ENCODE peak calls at places on chromosomes 13 and 19, in seven cellular contexts. One of them, this sample, is unnamed.

GRCh38 chr19:48121909-48122371 is 11.3 kb upstream of the PLA2G4C start:
- DNase-seq in EL: peak; percentile 81
- DNase-seq in substantia nigra: no peak
- DNase-seq in NCI-H2081 treated with DMSO at 0.1 percent for 48 hours: no peak
- DNase-seq in H54: no peak
- DNase-seq in LHCN-M2: no peak
- DNase-seq in stimulated activated CD4-positive, alpha-beta T cell treated with anti-CD3 and anti-CD28 coated beads, Interleukin-15, amount 100 ng/mL, for 48 hours: no peak
- DNase-seq in this sample: no peak

GRCh38 chr13:64753606-64754005 is 2476.5 kb downstream of the PCDH9 start:
- DNase-seq in H54: no peak
- DNase-seq in substantia nigra: no peak
- DNase-seq in EL: peak; percentile 1
- DNase-seq in LHCN-M2: no peak
- DNase-seq in NCI-H2081 treated with DMSO at 0.1 percent for 48 hours: no peak
- DNase-seq in stimulated activated CD4-positive, alpha-beta T cell treated with anti-CD3 and anti-CD28 coated beads, Interleukin-15, amount 100 ng/mL, for 48 hours: no peak
- DNase-seq in this sample: no peak

GRCh38 chr13:40589285-40590109 is 76.9 kb downstream of the FOXO1 start:
- DNase-seq in NCI-H2081 treated with DMSO at 0.1 percent for 48 hours: no peak
- DNase-seq in stimulated activated CD4-positive, alpha-beta T cell treated with anti-CD3 and anti-CD28 coated beads, Interleukin-15, amount 100 ng/mL, for 48 hours: no peak
- DNase-seq in H54: no peak
- DNase-seq in substantia nigra: peak; percentile 27
- DNase-seq in LHCN-M2: peak; percentile 98
- DNase-seq in EL: peak; percentile 31
- DNase-seq in this sample: peak; percentile 96

GRCh38 chr19:11025445-11025844 is 63.8 kb upstream of the LDLR start:
- DNase-seq in EL: no peak
- DNase-seq in substantia nigra: no peak
- DNase-seq in stimulated activated CD4-positive, alpha-beta T cell treated with anti-CD3 and anti-CD28 coated beads, Interleukin-15, amount 100 ng/mL, for 48 hours: no peak
- DNase-seq in H54: no peak
- DNase-seq in LHCN-M2: no peak
- DNase-seq in NCI-H2081 treated with DMSO at 0.1 percent for 48 hours: no peak
- DNase-seq in this sample: no peak

GRCh38 chr19:6039541-6040225 is 61.7 kb upstream of the RANBP3 start:
- DNase-seq in substantia nigra: no peak
- DNase-seq in LHCN-M2: no peak
- DNase-seq in EL: no peak
- DNase-seq in H54: no peak
- DNase-seq in NCI-H2081 treated with DMSO at 0.1 percent for 48 hours: no peak
- DNase-seq in stimulated activated CD4-positive, alpha-beta T cell treated with anti-CD3 and anti-CD28 coated beads, Interleukin-15, amount 100 ng/mL, for 48 hours: no peak
- DNase-seq in this sample: no peak

GRCh38 chr19:47729468-47729798 is 15.9 kb upstream of the NOP53 start:
- DNase-seq in H54: peak; percentile 62
- DNase-seq in LHCN-M2: peak; percentile 65
- DNase-seq in NCI-H2081 treated with DMSO at 0.1 percent for 48 hours: no peak
- DNase-seq in EL: peak; percentile 96
- DNase-seq in substantia nigra: no peak
- DNase-seq in stimulated activated CD4-positive, alpha-beta T cell treated with anti-CD3 and anti-CD28 coated beads, Interleukin-15, amount 100 ng/mL, for 48 hours: no peak
- DNase-seq in this sample: peak; percentile 82

GRCh38 chr19:16496613-16496983 is 404 bp downstream of the C19orf44 start:
- DNase-seq in substantia nigra: no peak
- DNase-seq in LHCN-M2: peak; percentile 59
- DNase-seq in H54: no peak
- DNase-seq in stimulated activated CD4-positive, alpha-beta T cell treated with anti-CD3 and anti-CD28 coated beads, Interleukin-15, amount 100 ng/mL, for 48 hours: no peak
- DNase-seq in EL: peak; percentile 71
- DNase-seq in NCI-H2081 treated with DMSO at 0.1 percent for 48 hours: no peak
- DNase-seq in this sample: peak; percentile 84

GRCh38 chr19:4521170-4521887 is 3.0 kb upstream of the PLIN4 start:
- DNase-seq in EL: peak; percentile 46
- DNase-seq in LHCN-M2: no peak
- DNase-seq in H54: no peak
- DNase-seq in substantia nigra: no peak
- DNase-seq in NCI-H2081 treated with DMSO at 0.1 percent for 48 hours: no peak
- DNase-seq in stimulated activated CD4-positive, alpha-beta T cell treated with anti-CD3 and anti-CD28 coated beads, Interleukin-15, amount 100 ng/mL, for 48 hours: no peak
- DNase-seq in this sample: peak; percentile 55

GRCh38 chr19:49588370-49589122 is 2.4 kb upstream of the PRR12 start:
- DNase-seq in substantia nigra: no peak
- DNase-seq in H54: no peak
- DNase-seq in NCI-H2081 treated with DMSO at 0.1 percent for 48 hours: no peak
- DNase-seq in EL: no peak
- DNase-seq in stimulated activated CD4-positive, alpha-beta T cell treated with anti-CD3 and anti-CD28 coated beads, Interleukin-15, amount 100 ng/mL, for 48 hours: no peak
- DNase-seq in LHCN-M2: no peak
- DNase-seq in this sample: no peak

GRCh38 chr13:43787998-43788397 is 1.2 kb upstream of the ENOX1 start:
- DNase-seq in EL: peak; percentile 52
- DNase-seq in substantia nigra: no peak
- DNase-seq in LHCN-M2: peak; percentile 60
- DNase-seq in stimulated activated CD4-positive, alpha-beta T cell treated with anti-CD3 and anti-CD28 coated beads, Interleukin-15, amount 100 ng/mL, for 48 hours: no peak
- DNase-seq in NCI-H2081 treated with DMSO at 0.1 percent for 48 hours: no peak
- DNase-seq in H54: no peak
- DNase-seq in this sample: peak; percentile 52

GRCh38 chr13:40404967-40405716 is 261.3 kb downstream of the FOXO1 start:
- DNase-seq in stimulated activated CD4-positive, alpha-beta T cell treated with anti-CD3 and anti-CD28 coated beads, Interleukin-15, amount 100 ng/mL, for 48 hours: no peak
- DNase-seq in LHCN-M2: no peak
- DNase-seq in H54: no peak
- DNase-seq in NCI-H2081 treated with DMSO at 0.1 percent for 48 hours: no peak
- DNase-seq in EL: no peak
- DNase-seq in substantia nigra: no peak
- DNase-seq in this sample: no peak

GRCh38 chr19:15216363-15216762 is 15.6 kb upstream of the NOTCH3 start:
- DNase-seq in EL: no peak
- DNase-seq in NCI-H2081 treated with DMSO at 0.1 percent for 48 hours: no peak
- DNase-seq in substantia nigra: no peak
- DNase-seq in H54: no peak
- DNase-seq in stimulated activated CD4-positive, alpha-beta T cell treated with anti-CD3 and anti-CD28 coated beads, Interleukin-15, amount 100 ng/mL, for 48 hours: no peak
- DNase-seq in LHCN-M2: no peak
- DNase-seq in this sample: no peak

GRCh38 chr19:48544856-48545750 is 6.9 kb upstream of the SULT2B1 start:
- DNase-seq in EL: no peak
- DNase-seq in NCI-H2081 treated with DMSO at 0.1 percent for 48 hours: no peak
- DNase-seq in H54: no peak
- DNase-seq in LHCN-M2: no peak
- DNase-seq in substantia nigra: no peak
- DNase-seq in stimulated activated CD4-positive, alpha-beta T cell treated with anti-CD3 and anti-CD28 coated beads, Interleukin-15, amount 100 ng/mL, for 48 hours: no peak
- DNase-seq in this sample: no peak

GRCh38 chr13:66162470-66162869 is 1067.7 kb downstream of the PCDH9 start:
- DNase-seq in substantia nigra: no peak
- DNase-seq in LHCN-M2: no peak
- DNase-seq in NCI-H2081 treated with DMSO at 0.1 percent for 48 hours: no peak
- DNase-seq in H54: no peak
- DNase-seq in stimulated activated CD4-positive, alpha-beta T cell treated with anti-CD3 and anti-CD28 coated beads, Interleukin-15, amount 100 ng/mL, for 48 hours: no peak
- DNase-seq in EL: no peak
- DNase-seq in this sample: no peak

GRCh38 chr13:98810746-98811145 is 58.3 kb upstream of the SLC15A1 start:
- DNase-seq in stimulated activated CD4-positive, alpha-beta T cell treated with anti-CD3 and anti-CD28 coated beads, Interleukin-15, amount 100 ng/mL, for 48 hours: no peak
- DNase-seq in substantia nigra: no peak
- DNase-seq in LHCN-M2: no peak
- DNase-seq in NCI-H2081 treated with DMSO at 0.1 percent for 48 hours: no peak
- DNase-seq in H54: no peak
- DNase-seq in EL: peak; percentile 10
- DNase-seq in this sample: no peak

GRCh38 chr13:32537580-32538233 is 888 bp downstream of the N4BP2L2 start:
- DNase-seq in H54: no peak
- DNase-seq in stimulated activated CD4-positive, alpha-beta T cell treated with anti-CD3 and anti-CD28 coated beads, Interleukin-15, amount 100 ng/mL, for 48 hours: peak; percentile 32
- DNase-seq in LHCN-M2: peak; percentile 34
- DNase-seq in EL: peak; percentile 22
- DNase-seq in NCI-H2081 treated with DMSO at 0.1 percent for 48 hours: no peak
- DNase-seq in substantia nigra: no peak
- DNase-seq in this sample: no peak

GRCh38 chr13:64723735-64724134 is 2506.4 kb downstream of the PCDH9 start:
- DNase-seq in NCI-H2081 treated with DMSO at 0.1 percent for 48 hours: no peak
- DNase-seq in H54: peak; percentile 25
- DNase-seq in substantia nigra: no peak
- DNase-seq in EL: peak; percentile 94
- DNase-seq in LHCN-M2: peak; percentile 73
- DNase-seq in stimulated activated CD4-positive, alpha-beta T cell treated with anti-CD3 and anti-CD28 coated beads, Interleukin-15, amount 100 ng/mL, for 48 hours: no peak
- DNase-seq in this sample: peak; percentile 35

GRCh38 chr19:51687791-51688664 is 5.1 kb upstream of the SPACA6 start:
- DNase-seq in EL: peak; percentile 79
- DNase-seq in substantia nigra: peak; percentile 65
- DNase-seq in stimulated activated CD4-positive, alpha-beta T cell treated with anti-CD3 and anti-CD28 coated beads, Interleukin-15, amount 100 ng/mL, for 48 hours: no peak
- DNase-seq in LHCN-M2: peak; percentile 90
- DNase-seq in NCI-H2081 treated with DMSO at 0.1 percent for 48 hours: no peak
- DNase-seq in H54: no peak
- DNase-seq in this sample: peak; percentile 91

GRCh38 chr13:45564108-45564507 is 51.4 kb downstream of the ERICH6B start:
- DNase-seq in LHCN-M2: peak; percentile 74
- DNase-seq in EL: peak; percentile 41
- DNase-seq in H54: no peak
- DNase-seq in stimulated activated CD4-positive, alpha-beta T cell treated with anti-CD3 and anti-CD28 coated beads, Interleukin-15, amount 100 ng/mL, for 48 hours: peak; percentile 7
- DNase-seq in NCI-H2081 treated with DMSO at 0.1 percent for 48 hours: no peak
- DNase-seq in substantia nigra: no peak
- DNase-seq in this sample: peak; percentile 72

GRCh38 chr13:49926019-49926418 is 10.1 kb downstream of the SPRYD7 start:
- DNase-seq in H54: no peak
- DNase-seq in LHCN-M2: no peak
- DNase-seq in stimulated activated CD4-positive, alpha-beta T cell treated with anti-CD3 and anti-CD28 coated beads, Interleukin-15, amount 100 ng/mL, for 48 hours: no peak
- DNase-seq in EL: no peak
- DNase-seq in NCI-H2081 treated with DMSO at 0.1 percent for 48 hours: no peak
- DNase-seq in substantia nigra: no peak
- DNase-seq in this sample: no peak

GRCh38 chr19:35048911-35049411 is 7.4 kb downstream of the HPN start:
- DNase-seq in H54: no peak
- DNase-seq in NCI-H2081 treated with DMSO at 0.1 percent for 48 hours: no peak
- DNase-seq in LHCN-M2: no peak
- DNase-seq in EL: no peak
- DNase-seq in substantia nigra: peak; percentile 71
- DNase-seq in stimulated activated CD4-positive, alpha-beta T cell treated with anti-CD3 and anti-CD28 coated beads, Interleukin-15, amount 100 ng/mL, for 48 hours: no peak
- DNase-seq in this sample: peak; percentile 36

GRCh38 chr19:19568802-19569756 is 31.0 kb downstream of the CILP2 start:
- DNase-seq in LHCN-M2: no peak
- DNase-seq in NCI-H2081 treated with DMSO at 0.1 percent for 48 hours: no peak
- DNase-seq in EL: peak; percentile 79
- DNase-seq in stimulated activated CD4-positive, alpha-beta T cell treated with anti-CD3 and anti-CD28 coated beads, Interleukin-15, amount 100 ng/mL, for 48 hours: no peak
- DNase-seq in substantia nigra: no peak
- DNase-seq in H54: peak; percentile 81
- DNase-seq in this sample: no peak

GRCh38 chr19:35860818-35861639 is 4.3 kb downstream of the KIRREL2 start:
- DNase-seq in H54: no peak
- DNase-seq in EL: no peak
- DNase-seq in substantia nigra: no peak
- DNase-seq in LHCN-M2: no peak
- DNase-seq in stimulated activated CD4-positive, alpha-beta T cell treated with anti-CD3 and anti-CD28 coated beads, Interleukin-15, amount 100 ng/mL, for 48 hours: no peak
- DNase-seq in NCI-H2081 treated with DMSO at 0.1 percent for 48 hours: no peak
- DNase-seq in this sample: no peak

GRCh38 chr19:23002690-23003422 is at the start of gene ZNF728:
- DNase-seq in substantia nigra: peak; percentile 9
- DNase-seq in H54: no peak
- DNase-seq in stimulated activated CD4-positive, alpha-beta T cell treated with anti-CD3 and anti-CD28 coated beads, Interleukin-15, amount 100 ng/mL, for 48 hours: no peak
- DNase-seq in NCI-H2081 treated with DMSO at 0.1 percent for 48 hours: no peak
- DNase-seq in EL: no peak
- DNase-seq in LHCN-M2: no peak
- DNase-seq in this sample: no peak

GRCh38 chr13:94656766-94657165 is 55.1 kb downstream of the GPR180 start:
- DNase-seq in H54: peak; percentile 39
- DNase-seq in EL: peak; percentile 91
- DNase-seq in stimulated activated CD4-positive, alpha-beta T cell treated with anti-CD3 and anti-CD28 coated beads, Interleukin-15, amount 100 ng/mL, for 48 hours: peak; percentile 20
- DNase-seq in NCI-H2081 treated with DMSO at 0.1 percent for 48 hours: no peak
- DNase-seq in LHCN-M2: peak; percentile 92
- DNase-seq in substantia nigra: no peak
- DNase-seq in this sample: peak; percentile 42

GRCh38 chr13:102327119-102327617 is 74.7 kb downstream of the FGF14 start:
- DNase-seq in substantia nigra: no peak
- DNase-seq in EL: no peak
- DNase-seq in NCI-H2081 treated with DMSO at 0.1 percent for 48 hours: no peak
- DNase-seq in H54: no peak
- DNase-seq in LHCN-M2: no peak
- DNase-seq in stimulated activated CD4-positive, alpha-beta T cell treated with anti-CD3 and anti-CD28 coated beads, Interleukin-15, amount 100 ng/mL, for 48 hours: no peak
- DNase-seq in this sample: no peak

GRCh38 chr19:1252818-1253513 is 4.6 kb downstream of the MIDN start:
- DNase-seq in substantia nigra: peak; percentile 89
- DNase-seq in H54: peak; percentile 86
- DNase-seq in stimulated activated CD4-positive, alpha-beta T cell treated with anti-CD3 and anti-CD28 coated beads, Interleukin-15, amount 100 ng/mL, for 48 hours: peak; percentile 63
- DNase-seq in NCI-H2081 treated with DMSO at 0.1 percent for 48 hours: peak; percentile 37
- DNase-seq in LHCN-M2: peak; percentile 96
- DNase-seq in EL: peak; percentile 97
- DNase-seq in this sample: peak; percentile 94

GRCh38 chr19:18839465-18840287 is 7.9 kb downstream of the UPF1 start:
- DNase-seq in LHCN-M2: no peak
- DNase-seq in EL: peak; percentile 25
- DNase-seq in substantia nigra: no peak
- DNase-seq in NCI-H2081 treated with DMSO at 0.1 percent for 48 hours: no peak
- DNase-seq in stimulated activated CD4-positive, alpha-beta T cell treated with anti-CD3 and anti-CD28 coated beads, Interleukin-15, amount 100 ng/mL, for 48 hours: no peak
- DNase-seq in H54: peak; percentile 96
- DNase-seq in this sample: peak; percentile 44

GRCh38 chr19:53581871-53582279 is 43.9 kb downstream of the ZNF331 start:
- DNase-seq in LHCN-M2: no peak
- DNase-seq in EL: no peak
- DNase-seq in NCI-H2081 treated with DMSO at 0.1 percent for 48 hours: no peak
- DNase-seq in substantia nigra: no peak
- DNase-seq in stimulated activated CD4-positive, alpha-beta T cell treated with anti-CD3 and anti-CD28 coated beads, Interleukin-15, amount 100 ng/mL, for 48 hours: no peak
- DNase-seq in H54: no peak
- DNase-seq in this sample: no peak

GRCh38 chr19:19043881-19044280 is 10.5 kb downstream of the ARMC6 start:
- DNase-seq in stimulated activated CD4-positive, alpha-beta T cell treated with anti-CD3 and anti-CD28 coated beads, Interleukin-15, amount 100 ng/mL, for 48 hours: no peak
- DNase-seq in NCI-H2081 treated with DMSO at 0.1 percent for 48 hours: no peak
- DNase-seq in EL: no peak
- DNase-seq in H54: no peak
- DNase-seq in LHCN-M2: no peak
- DNase-seq in substantia nigra: no peak
- DNase-seq in this sample: no peak

GRCh38 chr19:51172223-51172622 is 30.1 kb downstream of the SIGLEC7 start:
- DNase-seq in NCI-H2081 treated with DMSO at 0.1 percent for 48 hours: no peak
- DNase-seq in stimulated activated CD4-positive, alpha-beta T cell treated with anti-CD3 and anti-CD28 coated beads, Interleukin-15, amount 100 ng/mL, for 48 hours: no peak
- DNase-seq in substantia nigra: no peak
- DNase-seq in LHCN-M2: no peak
- DNase-seq in EL: no peak
- DNase-seq in H54: no peak
- DNase-seq in this sample: no peak

GRCh38 chr13:76783798-76784197 is 102.4 kb downstream of the KCTD12 start:
- DNase-seq in H54: no peak
- DNase-seq in stimulated activated CD4-positive, alpha-beta T cell treated with anti-CD3 and anti-CD28 coated beads, Interleukin-15, amount 100 ng/mL, for 48 hours: no peak
- DNase-seq in EL: no peak
- DNase-seq in NCI-H2081 treated with DMSO at 0.1 percent for 48 hours: peak; percentile 3
- DNase-seq in LHCN-M2: no peak
- DNase-seq in substantia nigra: no peak
- DNase-seq in this sample: no peak

GRCh38 chr13:31495336-31495735 is 244.0 kb upstream of the RXFP2 start:
- DNase-seq in substantia nigra: no peak
- DNase-seq in NCI-H2081 treated with DMSO at 0.1 percent for 48 hours: no peak
- DNase-seq in EL: no peak
- DNase-seq in stimulated activated CD4-positive, alpha-beta T cell treated with anti-CD3 and anti-CD28 coated beads, Interleukin-15, amount 100 ng/mL, for 48 hours: no peak
- DNase-seq in LHCN-M2: no peak
- DNase-seq in H54: no peak
- DNase-seq in this sample: no peak

GRCh38 chr19:58047672-58048071 is 11.4 kb upstream of the ZNF135 start:
- DNase-seq in NCI-H2081 treated with DMSO at 0.1 percent for 48 hours: no peak
- DNase-seq in stimulated activated CD4-positive, alpha-beta T cell treated with anti-CD3 and anti-CD28 coated beads, Interleukin-15, amount 100 ng/mL, for 48 hours: no peak
- DNase-seq in H54: no peak
- DNase-seq in EL: no peak
- DNase-seq in substantia nigra: no peak
- DNase-seq in LHCN-M2: no peak
- DNase-seq in this sample: no peak

GRCh38 chr19:32022946-32023832 is 322.2 kb upstream of the ZNF507 start:
- DNase-seq in NCI-H2081 treated with DMSO at 0.1 percent for 48 hours: no peak
- DNase-seq in LHCN-M2: no peak
- DNase-seq in H54: no peak
- DNase-seq in EL: no peak
- DNase-seq in stimulated activated CD4-positive, alpha-beta T cell treated with anti-CD3 and anti-CD28 coated beads, Interleukin-15, amount 100 ng/mL, for 48 hours: no peak
- DNase-seq in substantia nigra: no peak
- DNase-seq in this sample: no peak

This sample was measured in myocyte.